ENCODE peak calls at places on chromosomes 1 and 21, in four cellular contexts. K is HepG2, N is A549, I is GM12878. Z is an unnamed sample.

GRCh38 chr1:229781453-229781852 is 155.4 kb downstream of the URB2 start:
- DNase-seq in K (peak), I (no peak), N (no peak), Z (no peak)

GRCh38 chr1:59032221-59032620 is 248.4 kb upstream of the JUN start:
- DNase-seq in N (no peak), K (no peak), I (no peak), Z (no peak)

GRCh38 chr1:67710417-67710816 is 25.4 kb downstream of the GADD45A start:
- DNase-seq in N (no peak), I (no peak), K (no peak), Z (no peak)

GRCh38 chr21:40797881-40798280 is 49.1 kb downstream of the DSCAM start:
- DNase-seq in K (no peak), N (no peak), I (no peak), Z (no peak)

GRCh38 chr1:235883261-235883927 is 16.7 kb upstream of the LYST start:
- DNase-seq in N (no peak), I (peak), K (no peak), Z (no peak)

GRCh38 chr1:230043102-230043501 is 23.9 kb upstream of the GALNT2 start:
- DNase-seq in K (no peak), N (no peak), I (no peak), Z (no peak)

GRCh38 chr1:32759997-32760623 is 57.0 kb downstream of the YARS1 start:
- DNase-seq in K (peak), I (no peak), N (peak), Z (peak)

GRCh38 chr1:87393437-87394085 is 64.9 kb downstream of the LMO4 start:
- DNase-seq in I (no peak), N (no peak), K (no peak), Z (no peak)

GRCh38 chr1:9553736-9554144 is 14.5 kb downstream of the SLC25A33 start:
- DNase-seq in K (peak), I (no peak), N (no peak), Z (no peak)

GRCh38 chr1:223547316-223548114 is 118.0 kb downstream of the CAPN8 start:
- DNase-seq in I (peak), N (no peak), K (no peak), Z (no peak)

GRCh38 chr1:156394835-156395461 is 25.9 kb downstream of the RHBG start:
- DNase-seq in N (no peak), I (no peak), K (no peak), Z (no peak)

GRCh38 chr21:36145259-36145658 is 10.4 kb downstream of the CBR3 start:
- DNase-seq in I (no peak), K (no peak), N (no peak), Z (no peak)

GRCh38 chr1:115465802-115466363 is 127.8 kb upstream of the NGF start:
- DNase-seq in K (no peak), I (no peak), N (no peak), Z (no peak)

GRCh38 chr21:31926498-31926897 is 53.7 kb downstream of the HUNK start:
- DNase-seq in N (no peak), I (no peak), K (no peak), Z (no peak)

GRCh38 chr1:216665381-216665780 is 57.8 kb downstream of the ESRRG start:
- DNase-seq in K (no peak), I (no peak), N (no peak), Z (no peak)

GRCh38 chr1:915295-916172 is 8.2 kb upstream of the SAMD11 start:
- DNase-seq in I (no peak), N (no peak), K (no peak), Z (no peak)

GRCh38 chr1:1118893-1119220 is 3.0 kb upstream of the C1orf159 start:
- DNase-seq in I (no peak), N (no peak), K (no peak), Z (no peak)

GRCh38 chr21:44616591-44616926 is 4.7 kb downstream of the KRTAP10-8 start:
- DNase-seq in N (no peak), I (no peak), K (no peak), Z (no peak)

DNA sequence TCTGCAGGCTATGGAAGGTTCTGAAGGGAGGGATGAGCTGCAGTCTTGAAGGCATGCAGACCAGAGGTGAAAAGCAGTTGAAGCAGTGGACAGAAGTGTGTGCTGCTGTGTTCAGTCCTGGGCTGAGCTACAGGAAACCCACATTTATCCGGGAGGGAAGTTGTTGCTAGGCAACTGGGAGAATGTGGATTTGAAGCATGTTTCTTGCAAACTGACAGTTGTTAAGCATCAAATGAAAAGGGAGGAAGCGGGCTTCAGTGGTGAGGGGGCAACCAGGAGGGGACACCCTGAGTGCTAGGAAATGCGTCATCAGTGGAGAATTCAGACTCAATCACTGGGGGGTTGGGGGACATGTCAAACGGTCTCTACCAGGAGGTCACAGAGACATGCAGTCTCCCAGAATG is 28.7 kb downstream of the ABCA4 start:
- DNase-seq in I (no peak), K (no peak), N (no peak), Z (no peak)
- TF ChIP-seq CHD4 in I (no peak), K (no peak), N (no peak), Z (no peak)

DNA sequence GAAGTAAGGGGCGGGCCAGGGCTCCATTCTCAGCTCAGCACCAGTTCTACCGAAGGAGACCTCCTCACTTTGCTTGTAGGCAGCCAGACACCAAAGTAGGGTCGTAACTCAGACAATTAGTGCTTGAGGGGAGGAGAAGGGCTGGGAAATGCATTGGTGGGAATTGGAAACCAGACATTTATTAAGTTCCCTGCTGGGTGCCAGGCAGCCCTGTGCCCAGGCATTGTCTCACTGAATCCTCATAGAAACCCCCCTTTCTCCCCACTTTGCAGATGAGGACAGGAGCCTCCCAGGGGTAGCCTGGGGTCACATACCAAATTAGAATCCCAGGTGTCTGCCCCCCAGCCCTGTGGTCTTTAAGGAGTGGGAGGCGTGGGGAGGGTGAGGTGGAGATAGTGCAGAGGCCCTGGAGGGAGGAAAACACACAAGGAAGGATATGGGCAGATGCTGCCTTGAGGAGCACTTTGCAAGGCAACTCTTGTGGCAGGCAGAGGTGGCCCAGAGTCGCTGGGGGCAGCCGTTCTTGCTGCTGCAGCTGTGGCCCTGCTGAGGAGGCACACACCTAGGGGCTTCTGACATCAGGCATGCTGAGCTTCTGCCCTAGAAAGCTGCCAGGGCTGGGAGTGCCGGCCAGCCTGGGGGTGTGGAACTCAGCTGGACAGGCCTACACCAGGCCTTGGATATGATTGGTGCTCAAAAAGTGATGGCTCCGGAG is 29.4 kb downstream of the CDK18 start:
- DNase-seq in N (no peak), I (no peak), K (no peak), Z (no peak)
- TF ChIP-seq CHD4 in N (no peak), I (no peak), K (no peak), Z (no peak)

GRCh38 chr21:14864211-14865021 is 200.4 kb downstream of the NRIP1 start:
- DNase-seq in K (peak), N (peak), I (no peak), Z (peak)

GRCh38 chr21:14866859-14867560 is 197.8 kb downstream of the NRIP1 start:
- DNase-seq in N (no peak), I (no peak), K (no peak), Z (no peak)

GRCh38 chr21:14858309-14858708 is 206.5 kb downstream of the NRIP1 start:
- DNase-seq in I (no peak), N (no peak), K (no peak), Z (no peak)

GRCh38 chr21:14863745-14864210 is 201.0 kb downstream of the NRIP1 start:
- DNase-seq in K (peak), N (no peak), I (no peak), Z (peak)

GRCh38 chr21:14862794-14863720 is 201.7 kb downstream of the NRIP1 start:
- DNase-seq in K (peak), N (no peak), I (no peak), Z (no peak)
- TF ChIP-seq CHD4 in K (no peak), N (no peak), I (no peak), Z (no peak)

GRCh38 chr1:218459450-218459849 is 114.3 kb downstream of the TGFB2 start:
- DNase-seq in N (no peak), K (no peak), I (no peak), Z (no peak)

GRCh38 chr1:218461351-218461750 is 116.2 kb downstream of the TGFB2 start:
- DNase-seq in K (no peak), I (no peak), N (no peak), Z (no peak)

GRCh38 chr1:218462116-218462515 is 117.0 kb downstream of the TGFB2 start:
- DNase-seq in K (no peak), I (no peak), N (no peak), Z (no peak)

GRCh38 chr1:218460367-218460766 is 115.2 kb downstream of the TGFB2 start:
- DNase-seq in K (no peak), N (peak), I (no peak), Z (no peak)

DNA sequence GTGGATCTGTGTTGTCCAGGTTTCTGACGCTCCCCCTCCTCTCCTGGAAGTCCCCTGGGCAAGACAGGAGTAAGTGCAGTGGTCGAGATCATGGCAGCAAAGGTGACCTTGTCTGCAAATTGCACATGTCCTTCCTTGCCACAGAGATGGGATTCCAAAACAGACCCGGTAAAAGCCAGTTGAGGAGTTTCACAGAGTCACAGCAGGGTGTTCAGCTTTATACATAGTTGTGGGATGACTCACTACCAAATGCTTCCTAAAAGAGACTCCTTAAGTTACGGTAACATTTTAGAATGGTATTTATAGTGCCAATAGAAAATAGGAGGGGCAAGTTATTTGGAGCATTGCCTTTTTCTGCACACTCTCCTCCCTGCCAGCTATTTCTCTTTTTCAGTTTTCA is 114.7 kb downstream of the TGFB2 start:
- DNase-seq in N (peak), I (no peak), K (peak), Z (no peak)
- TF ChIP-seq CHD4 in N (no peak), I (no peak), K (no peak), Z (no peak)

DNA sequence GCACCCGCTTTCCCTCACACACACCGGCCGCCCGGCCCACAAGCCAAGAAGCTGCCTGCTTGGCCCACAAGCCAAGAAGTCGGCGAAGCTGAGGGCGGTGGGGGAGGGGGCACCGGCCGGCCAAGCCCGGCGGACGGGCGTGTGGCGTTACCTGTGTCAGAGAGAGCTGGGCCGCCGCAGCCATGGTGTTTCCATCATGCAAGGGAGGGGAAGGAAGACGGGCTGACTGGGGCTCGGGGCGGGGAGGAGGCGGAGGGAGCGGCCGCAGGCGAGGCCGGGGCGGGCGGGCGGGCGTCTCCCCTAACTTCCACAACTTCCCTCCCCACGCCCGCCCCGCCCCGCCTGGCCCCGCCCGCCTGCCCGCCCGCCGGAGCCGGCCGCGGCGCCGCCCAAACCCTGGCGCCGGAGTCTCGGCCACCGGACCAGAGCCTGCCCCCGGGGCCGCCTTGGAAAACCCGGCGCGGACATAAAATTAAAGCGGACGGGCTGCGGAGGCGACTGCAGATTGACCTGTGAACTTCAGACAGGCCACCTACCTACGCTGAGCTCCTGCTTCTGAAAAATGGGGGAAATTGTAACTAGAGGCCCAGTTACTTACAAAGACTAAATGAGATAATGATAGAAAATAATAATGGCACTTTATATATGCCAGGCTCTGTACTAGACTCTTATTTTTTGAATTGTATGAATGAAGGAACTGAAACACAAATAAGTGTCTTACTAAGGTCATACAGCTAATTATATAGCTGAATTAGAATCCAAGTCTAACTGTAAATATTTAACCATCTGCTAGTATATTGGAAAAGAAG is at the start of gene EPS15:
- DNase-seq in I (no peak), N (peak), K (peak), Z (peak)
- TF ChIP-seq CHD4 in I (peak), N (peak), K (peak), Z (peak)

DNA sequence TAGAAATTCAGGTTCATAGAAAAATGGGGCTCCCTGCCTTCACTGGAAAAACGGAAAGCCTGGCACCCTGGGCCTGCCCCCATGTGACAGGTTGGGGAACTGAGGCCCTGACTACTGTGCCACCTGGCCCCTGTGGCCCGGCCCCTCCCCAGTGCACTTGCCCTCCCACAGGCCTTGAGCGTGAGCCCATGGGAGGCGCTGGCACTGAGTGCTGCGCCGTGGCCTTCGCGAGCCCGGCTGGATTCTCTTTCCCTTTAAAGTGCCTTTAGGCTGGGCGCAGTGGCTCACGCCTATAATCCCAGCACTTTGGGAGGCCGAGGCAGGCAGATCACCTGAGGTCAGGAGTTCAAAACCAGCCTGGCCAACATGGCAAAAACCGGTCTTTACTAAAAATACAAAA is 45.7 kb downstream of the SLC37A1 start:
- DNase-seq in N (no peak), K (no peak), I (no peak), Z (no peak)
- TF ChIP-seq CHD4 in N (no peak), K (no peak), I (no peak), Z (no peak)

DNA sequence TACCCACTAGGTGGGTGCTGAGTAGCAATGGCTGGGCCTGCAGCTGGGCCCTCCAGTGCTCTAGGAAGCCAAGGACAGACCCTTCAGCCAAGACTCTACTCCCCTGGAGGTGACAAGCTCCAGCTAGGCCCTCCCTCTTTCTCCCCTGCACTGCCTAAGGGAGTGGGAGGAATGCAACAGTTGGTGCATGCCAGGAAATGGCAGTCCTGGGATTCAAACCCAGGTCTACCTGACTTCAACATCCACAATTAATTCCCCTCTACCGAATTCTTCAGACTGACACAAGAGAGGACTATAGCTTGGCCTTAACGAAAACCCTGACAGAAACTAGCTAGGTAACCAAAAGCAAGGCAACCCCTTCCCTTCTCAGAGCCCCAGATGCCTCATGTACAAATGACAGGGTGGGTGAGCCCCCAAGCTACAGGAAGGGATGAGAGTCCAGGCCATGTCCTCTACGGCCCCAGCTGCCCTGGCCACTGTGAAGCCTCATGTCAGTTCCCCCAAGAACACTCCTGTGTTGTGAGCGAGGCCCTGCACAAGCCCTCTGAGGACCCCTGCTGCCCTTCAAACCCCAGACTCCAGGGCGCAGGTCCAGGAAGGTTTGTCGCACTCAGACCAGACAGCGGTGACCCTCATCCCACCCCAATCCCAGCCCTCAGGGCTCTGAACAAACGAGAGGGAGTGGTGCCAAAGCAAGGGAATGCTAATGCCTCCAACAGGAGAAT is 92.2 kb downstream of the MRPL37 start:
- DNase-seq in I (no peak), N (no peak), K (no peak), Z (no peak)
- TF ChIP-seq CHD4 in I (no peak), N (no peak), K (no peak), Z (no peak)

Z was measured in K562.